ENCODE peak calls at places on chromosomes 13 and 19, in nine cellular contexts. One of them, this sample, is unnamed.

GRCh38 chr19:10421240-10421948 is 1.1 kb downstream of the PDE4A start:
- DNase-seq in ovary: no peak
- DNase-seq in MM.1S: no peak
- DNase-seq in left ventricle myocardium inferior: no peak
- DNase-seq in astrocyte of the spinal cord: no peak
- DNase-seq in esophagus muscularis mucosa: no peak
- DNase-seq in suprapubic skin: no peak
- DNase-seq in ascending aorta: no peak
- DNase-seq in GM23338: no peak
- DNase-seq in this sample: no peak

GRCh38 chr13:51614350-51614786 is 30.1 kb downstream of the WDFY2 start:
- DNase-seq in ovary: no peak
- DNase-seq in MM.1S: no peak
- DNase-seq in left ventricle myocardium inferior: no peak
- DNase-seq in astrocyte of the spinal cord: no peak
- DNase-seq in esophagus muscularis mucosa: no peak
- DNase-seq in suprapubic skin: peak
- DNase-seq in ascending aorta: no peak
- DNase-seq in GM23338: no peak
- DNase-seq in this sample: peak

GRCh38 chr19:5017235-5017634 is 48.3 kb downstream of the KDM4B start:
- DNase-seq in ovary: no peak
- DNase-seq in MM.1S: no peak
- DNase-seq in left ventricle myocardium inferior: no peak
- DNase-seq in astrocyte of the spinal cord: no peak
- DNase-seq in esophagus muscularis mucosa: no peak
- DNase-seq in suprapubic skin: no peak
- DNase-seq in ascending aorta: no peak
- DNase-seq in GM23338: no peak
- DNase-seq in this sample: no peak

GRCh38 chr13:112466132-112467025 is 90.2 kb downstream of the SPACA7 start:
- DNase-seq in ovary: no peak
- DNase-seq in MM.1S: no peak
- DNase-seq in left ventricle myocardium inferior: no peak
- DNase-seq in astrocyte of the spinal cord: no peak
- DNase-seq in esophagus muscularis mucosa: peak
- DNase-seq in suprapubic skin: no peak
- DNase-seq in ascending aorta: no peak
- DNase-seq in GM23338: no peak
- DNase-seq in this sample: no peak

GRCh38 chr13:113937497-113938140 is 36.3 kb downstream of the C13orf46 start:
- DNase-seq in ovary: no peak
- DNase-seq in MM.1S: no peak
- DNase-seq in left ventricle myocardium inferior: no peak
- DNase-seq in astrocyte of the spinal cord: no peak
- DNase-seq in esophagus muscularis mucosa: no peak
- DNase-seq in suprapubic skin: no peak
- DNase-seq in ascending aorta: no peak
- DNase-seq in GM23338: no peak
- DNase-seq in this sample: no peak

GRCh38 chr13:99417151-99417820 is 84.0 kb upstream of the TM9SF2 start:
- DNase-seq in ovary: peak
- DNase-seq in MM.1S: no peak
- DNase-seq in left ventricle myocardium inferior: no peak
- DNase-seq in astrocyte of the spinal cord: no peak
- DNase-seq in esophagus muscularis mucosa: no peak
- DNase-seq in suprapubic skin: peak
- DNase-seq in ascending aorta: no peak
- DNase-seq in GM23338: peak
- DNase-seq in this sample: no peak

GRCh38 chr19:919157-920050 is 2.3 kb downstream of the KISS1R start:
- DNase-seq in ovary: no peak
- DNase-seq in MM.1S: no peak
- DNase-seq in left ventricle myocardium inferior: no peak
- DNase-seq in astrocyte of the spinal cord: no peak
- DNase-seq in esophagus muscularis mucosa: no peak
- DNase-seq in suprapubic skin: no peak
- DNase-seq in ascending aorta: no peak
- DNase-seq in GM23338: peak
- DNase-seq in this sample: peak

GRCh38 chr19:11152318-11153062 is 3.1 kb downstream of the SPC24 start:
- DNase-seq in ovary: peak
- DNase-seq in MM.1S: no peak
- DNase-seq in left ventricle myocardium inferior: peak
- DNase-seq in astrocyte of the spinal cord: peak
- DNase-seq in esophagus muscularis mucosa: peak
- DNase-seq in suprapubic skin: peak
- DNase-seq in ascending aorta: peak
- DNase-seq in GM23338: no peak
- DNase-seq in this sample: no peak

GRCh38 chr13:41352935-41353801 is 42.1 kb downstream of the NAA16 start:
- DNase-seq in ovary: no peak
- DNase-seq in MM.1S: peak
- DNase-seq in left ventricle myocardium inferior: no peak
- DNase-seq in astrocyte of the spinal cord: peak
- DNase-seq in esophagus muscularis mucosa: no peak
- DNase-seq in suprapubic skin: no peak
- DNase-seq in ascending aorta: no peak
- DNase-seq in GM23338: peak
- DNase-seq in this sample: peak

GRCh38 chr13:33180009-33180804 is 105.3 kb downstream of the STARD13 start:
- DNase-seq in ovary: no peak
- DNase-seq in MM.1S: no peak
- DNase-seq in left ventricle myocardium inferior: no peak
- DNase-seq in astrocyte of the spinal cord: no peak
- DNase-seq in esophagus muscularis mucosa: no peak
- DNase-seq in suprapubic skin: no peak
- DNase-seq in ascending aorta: no peak
- DNase-seq in GM23338: peak
- DNase-seq in this sample: no peak

GRCh38 chr13:113420833-113421600 is 32.3 kb downstream of the ADPRHL1 start:
- DNase-seq in ovary: no peak
- DNase-seq in MM.1S: no peak
- DNase-seq in left ventricle myocardium inferior: no peak
- DNase-seq in astrocyte of the spinal cord: no peak
- DNase-seq in esophagus muscularis mucosa: no peak
- DNase-seq in suprapubic skin: no peak
- DNase-seq in ascending aorta: no peak
- DNase-seq in GM23338: no peak
- DNase-seq in this sample: no peak

GRCh38 chr19:49831592-49831991 is 13.5 kb downstream of the MED25 start:
- DNase-seq in ovary: no peak
- DNase-seq in MM.1S: no peak
- DNase-seq in left ventricle myocardium inferior: no peak
- DNase-seq in astrocyte of the spinal cord: no peak
- DNase-seq in esophagus muscularis mucosa: no peak
- DNase-seq in suprapubic skin: no peak
- DNase-seq in ascending aorta: no peak
- DNase-seq in GM23338: no peak
- DNase-seq in this sample: no peak

GRCh38 chr19:41297628-41298326 is 12.2 kb upstream of the CCDC97 start:
- DNase-seq in ovary: no peak
- DNase-seq in MM.1S: peak
- DNase-seq in left ventricle myocardium inferior: no peak
- DNase-seq in astrocyte of the spinal cord: no peak
- DNase-seq in esophagus muscularis mucosa: no peak
- DNase-seq in suprapubic skin: no peak
- DNase-seq in ascending aorta: no peak
- DNase-seq in GM23338: no peak
- DNase-seq in this sample: peak

GRCh38 chr13:100941811-100942361 is 267.3 kb upstream of the TMTC4 start:
- DNase-seq in ovary: no peak
- DNase-seq in MM.1S: no peak
- DNase-seq in left ventricle myocardium inferior: no peak
- DNase-seq in astrocyte of the spinal cord: no peak
- DNase-seq in esophagus muscularis mucosa: no peak
- DNase-seq in suprapubic skin: no peak
- DNase-seq in ascending aorta: no peak
- DNase-seq in GM23338: no peak
- DNase-seq in this sample: no peak

GRCh38 chr13:33690321-33690720 is 127.6 kb upstream of the RFC3 start:
- DNase-seq in ovary: no peak
- DNase-seq in MM.1S: no peak
- DNase-seq in left ventricle myocardium inferior: no peak
- DNase-seq in astrocyte of the spinal cord: no peak
- DNase-seq in esophagus muscularis mucosa: no peak
- DNase-seq in suprapubic skin: no peak
- DNase-seq in ascending aorta: no peak
- DNase-seq in GM23338: no peak
- DNase-seq in this sample: no peak

DNA sequence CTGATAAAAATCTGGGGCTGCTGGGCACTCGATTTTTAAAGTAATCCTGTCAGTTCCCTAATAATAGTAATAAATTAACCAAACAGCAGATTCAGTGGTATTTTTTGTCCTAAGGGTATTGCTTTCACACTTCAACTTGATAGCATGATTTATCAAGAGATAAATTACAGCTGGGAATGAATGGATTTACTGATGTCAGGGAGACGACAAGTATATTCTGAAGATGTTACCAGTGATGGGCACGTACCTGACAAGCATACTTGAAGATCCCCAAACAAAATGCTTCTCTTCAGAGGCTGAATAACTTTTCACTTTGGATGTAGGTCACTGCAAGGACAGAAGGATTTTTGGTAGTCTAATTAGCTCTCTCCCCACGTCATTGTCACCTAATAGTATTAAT is 82.0 kb downstream of the OLFM4 start:
- DNase-seq in ovary: no peak
- DNase-seq in MM.1S: no peak
- DNase-seq in left ventricle myocardium inferior: no peak
- DNase-seq in astrocyte of the spinal cord: no peak
- DNase-seq in esophagus muscularis mucosa: no peak
- DNase-seq in suprapubic skin: no peak
- DNase-seq in ascending aorta: no peak
- DNase-seq in GM23338: no peak
- DNase-seq in this sample: no peak
- H3K4me3 ChIP-seq in ovary: no peak
- H3K4me3 ChIP-seq in MM.1S: no peak
- H3K4me3 ChIP-seq in left ventricle myocardium inferior: no peak
- H3K4me3 ChIP-seq in astrocyte of the spinal cord: no peak
- H3K4me3 ChIP-seq in esophagus muscularis mucosa: no peak
- H3K4me3 ChIP-seq in suprapubic skin: no peak
- H3K4me3 ChIP-seq in ascending aorta: no peak
- H3K4me3 ChIP-seq in GM23338: no peak
- H3K4me3 ChIP-seq in this sample: no peak

GRCh38 chr13:35621989-35622388 is 145.5 kb upstream of the MAB21L1 start:
- DNase-seq in ovary: no peak
- DNase-seq in MM.1S: no peak
- DNase-seq in left ventricle myocardium inferior: no peak
- DNase-seq in astrocyte of the spinal cord: no peak
- DNase-seq in esophagus muscularis mucosa: no peak
- DNase-seq in suprapubic skin: no peak
- DNase-seq in ascending aorta: no peak
- DNase-seq in GM23338: no peak
- DNase-seq in this sample: no peak

GRCh38 chr13:35614666-35615065 is 138.2 kb upstream of the MAB21L1 start:
- DNase-seq in ovary: no peak
- DNase-seq in MM.1S: no peak
- DNase-seq in left ventricle myocardium inferior: no peak
- DNase-seq in astrocyte of the spinal cord: no peak
- DNase-seq in esophagus muscularis mucosa: no peak
- DNase-seq in suprapubic skin: no peak
- DNase-seq in ascending aorta: no peak
- DNase-seq in GM23338: no peak
- DNase-seq in this sample: no peak

GRCh38 chr13:35617420-35617819 is 140.9 kb upstream of the MAB21L1 start:
- DNase-seq in ovary: no peak
- DNase-seq in MM.1S: no peak
- DNase-seq in left ventricle myocardium inferior: no peak
- DNase-seq in astrocyte of the spinal cord: no peak
- DNase-seq in esophagus muscularis mucosa: no peak
- DNase-seq in suprapubic skin: no peak
- DNase-seq in ascending aorta: no peak
- DNase-seq in GM23338: no peak
- DNase-seq in this sample: no peak

GRCh38 chr13:35618565-35619083 is 142.1 kb upstream of the MAB21L1 start:
- DNase-seq in ovary: no peak
- DNase-seq in MM.1S: no peak
- DNase-seq in left ventricle myocardium inferior: no peak
- DNase-seq in astrocyte of the spinal cord: no peak
- DNase-seq in esophagus muscularis mucosa: no peak
- DNase-seq in suprapubic skin: no peak
- DNase-seq in ascending aorta: no peak
- DNase-seq in GM23338: no peak
- DNase-seq in this sample: no peak
- TF ChIP-seq CTCF in ovary: no peak
- TF ChIP-seq CTCF in MM.1S: no peak
- TF ChIP-seq CTCF in left ventricle myocardium inferior: no peak
- TF ChIP-seq CTCF in astrocyte of the spinal cord: no peak
- TF ChIP-seq CTCF in esophagus muscularis mucosa: no peak
- TF ChIP-seq CTCF in suprapubic skin: no peak
- TF ChIP-seq CTCF in ascending aorta: no peak
- TF ChIP-seq CTCF in GM23338: no peak
- TF ChIP-seq CTCF in this sample: no peak

GRCh38 chr19:2686347-2686746 is 16.1 kb downstream of the GNG7 start:
- DNase-seq in ovary: no peak
- DNase-seq in MM.1S: no peak
- DNase-seq in left ventricle myocardium inferior: no peak
- DNase-seq in astrocyte of the spinal cord: no peak
- DNase-seq in esophagus muscularis mucosa: no peak
- DNase-seq in suprapubic skin: no peak
- DNase-seq in ascending aorta: no peak
- DNase-seq in GM23338: no peak
- DNase-seq in this sample: no peak
- H3K4me3 ChIP-seq in ovary: no peak
- H3K4me3 ChIP-seq in MM.1S: no peak
- H3K4me3 ChIP-seq in left ventricle myocardium inferior: no peak
- H3K4me3 ChIP-seq in astrocyte of the spinal cord: no peak
- H3K4me3 ChIP-seq in esophagus muscularis mucosa: no peak
- H3K4me3 ChIP-seq in suprapubic skin: no peak
- H3K4me3 ChIP-seq in ascending aorta: no peak
- H3K4me3 ChIP-seq in GM23338: no peak
- H3K4me3 ChIP-seq in this sample: no peak

GRCh38 chr13:111344471-111345191 is 24.2 kb downstream of the TEX29 start:
- DNase-seq in ovary: no peak
- DNase-seq in MM.1S: no peak
- DNase-seq in left ventricle myocardium inferior: no peak
- DNase-seq in astrocyte of the spinal cord: peak
- DNase-seq in esophagus muscularis mucosa: peak
- DNase-seq in suprapubic skin: no peak
- DNase-seq in ascending aorta: no peak
- DNase-seq in GM23338: peak
- DNase-seq in this sample: no peak
- TF ChIP-seq CTCF in ovary: no peak
- TF ChIP-seq CTCF in MM.1S: no peak
- TF ChIP-seq CTCF in left ventricle myocardium inferior: peak
- TF ChIP-seq CTCF in astrocyte of the spinal cord: peak
- TF ChIP-seq CTCF in esophagus muscularis mucosa: no peak
- TF ChIP-seq CTCF in suprapubic skin: no peak
- TF ChIP-seq CTCF in ascending aorta: no peak
- TF ChIP-seq CTCF in GM23338: peak
- TF ChIP-seq CTCF in this sample: no peak

This sample was measured in GM12865.